ENCODE peak calls at places on chromosomes 12 and 14, in five cellular contexts. G is amniotic stem cell; S is NCI-H1417; T is activated CD4-positive, alpha-beta T cell treated with anti-CD3 and anti-CD28 coated beads, Interleukin-2, amount 50 U/mL, for 1 hour; M is Panc1. P is an unnamed sample.

GRCh38 chr12:131872154-131873046 is 22.0 kb upstream of the ULK1 start:
- DNase-seq in M (no peak), G (peak; percentile 17), S (no peak), T (no peak), P (no peak)

GRCh38 chr14:66330218-66330617 is 156.0 kb upstream of the CCDC196 start:
- DNase-seq in S (no peak), G (no peak), M (no peak), T (no peak), P (peak; percentile 51)

GRCh38 chr14:104216457-104216856 is 78.1 kb downstream of the KIF26A start:
- DNase-seq in M (no peak), T (no peak), G (no peak), S (no peak), P (no peak)

GRCh38 chr14:51938137-51938536 is 51.2 kb upstream of the RTRAF start:
- DNase-seq in M (no peak), T (no peak), G (no peak), S (no peak), P (no peak)

GRCh38 chr14:103629503-103630121 is 601 bp downstream of the KLC1 start:
- DNase-seq in T (peak; percentile 32), M (no peak), S (peak; percentile 58), G (no peak), P (no peak)

GRCh38 chr12:26271889-26272492 is 76.6 kb downstream of the SSPN start:
- DNase-seq in S (no peak), M (no peak), T (no peak), G (peak; percentile 1), P (no peak)

GRCh38 chr12:52432559-52433207 is 1.5 kb downstream of the KRT75 start:
- DNase-seq in M (no peak), T (no peak), S (no peak), G (no peak), P (no peak)

GRCh38 chr12:70604662-70605061 is 32.6 kb downstream of the PTPRB start:
- DNase-seq in T (no peak), M (no peak), S (no peak), G (no peak), P (no peak)

GRCh38 chr12:88897723-88898122 is 317.5 kb upstream of the KITLG start:
- DNase-seq in M (no peak), S (no peak), T (no peak), G (no peak), P (no peak)

GRCh38 chr12:6478406-6478805 is 7.9 kb upstream of the VAMP1 start:
- DNase-seq in M (no peak), T (no peak), S (no peak), G (no peak), P (no peak)

GRCh38 chr14:99538275-99538674 is 57.1 kb downstream of the CCNK start:
- DNase-seq in G (no peak), T (no peak), S (no peak), M (no peak), P (no peak)

GRCh38 chr14:105092912-105093425 is 27.7 kb upstream of the GPR132 start:
- DNase-seq in G (no peak), M (no peak), S (peak; percentile 45), T (peak; percentile 58), P (no peak)

GRCh38 chr12:131755305-131756113 is 44.6 kb downstream of the SFSWAP start:
- DNase-seq in G (no peak), T (no peak), S (peak; percentile 55), M (no peak), P (peak; percentile 54)

GRCh38 chr14:39398382-39398781 is 33.9 kb downstream of the FBXO33 start:
- DNase-seq in S (peak; percentile 70), T (no peak), M (no peak), G (no peak), P (no peak)

GRCh38 chr12:78829690-78830089 is 34.9 kb upstream of the SYT1 start:
- DNase-seq in S (no peak), G (no peak), M (no peak), T (no peak), P (no peak)

GRCh38 chr12:62792526-62792925 is 142.4 kb downstream of the PPM1H start:
- DNase-seq in M (no peak), G (no peak), T (no peak), S (no peak), P (no peak)

GRCh38 chr12:70448371-70448770 is 82.3 kb downstream of the KCNMB4 start:
- DNase-seq in M (no peak), T (no peak), S (no peak), G (no peak), P (no peak)

GRCh38 chr12:120290541-120291312 is 976 bp downstream of the RNU4-2 start:
- DNase-seq in T (peak; percentile 13), M (peak; percentile 46), G (no peak), S (peak; percentile 69), P (no peak)

GRCh38 chr14:90671382-90671781 is 144.8 kb downstream of the TTC7B start:
- DNase-seq in M (no peak), T (no peak), G (no peak), S (peak; percentile 15), P (no peak)

GRCh38 chr12:116880817-116881324 is 370 bp downstream of the HRK start:
- DNase-seq in S (peak; percentile 88), T (peak; percentile 5), G (no peak), M (no peak), P (peak; percentile 51)